ENCODE peak calls at places on chromosomes 4 and X, in nine cellular contexts. R is naive B cell, W is Calu3, H is GM12878, N is M059J, S is adipocyte, P is glutamatergic neuron, D is progenitor cell of endocrine pancreas, M is anterior cingulate cortex. J is an unnamed sample.

GRCh38 chrX:9598344-9598743 is 133.5 kb downstream of the TBL1X start:
- DNase-seq in R (no peak), W (no peak), H (no peak), N (peak), S (no peak), P (no peak), D (no peak), M (no peak), J (no peak)

GRCh38 chrX:154417157-154417556 is 5.8 kb downstream of the TAFAZZIN start:
- DNase-seq in R (no peak), W (no peak), H (no peak), N (peak), S (no peak), P (no peak), D (no peak), M (no peak), J (peak)

GRCh38 chr4:97900187-97900586 is 243.1 kb downstream of the STPG2 start:
- DNase-seq in R (no peak), W (no peak), H (no peak), N (no peak), S (no peak), P (no peak), D (no peak), M (no peak), J (no peak)

GRCh38 chr4:81058621-81059020 is 28.1 kb downstream of the BMP3 start:
- DNase-seq in R (no peak), W (no peak), H (no peak), N (no peak), S (no peak), P (no peak), D (no peak), M (no peak), J (no peak)

GRCh38 chrX:100447563-100448397 is 37.7 kb upstream of the PCDH19 start:
- DNase-seq in R (peak), W (peak), H (no peak), N (peak), S (peak), P (peak), D (peak), M (no peak), J (peak)

GRCh38 chr4:123919576-123920098 is 523.0 kb downstream of the SPRY1 start:
- DNase-seq in R (no peak), W (no peak), H (no peak), N (no peak), S (no peak), P (no peak), D (no peak), M (no peak), J (no peak)

GRCh38 chrX:110394653-110395052 is 36.0 kb downstream of the RTL9 start:
- DNase-seq in R (no peak), W (no peak), H (no peak), N (peak), S (peak), P (no peak), D (no peak), M (no peak), J (peak)

GRCh38 chrX:132041016-132041415 is 17.9 kb downstream of the STK26 start:
- DNase-seq in R (no peak), W (no peak), H (no peak), N (peak), S (peak), P (no peak), D (no peak), M (no peak), J (no peak)

GRCh38 chr4:10033191-10033881 is 12.0 kb upstream of the SLC2A9 start:
- DNase-seq in R (no peak), W (no peak), H (no peak), N (peak), S (no peak), P (no peak), D (no peak), M (no peak), J (no peak)

GRCh38 chr4:159224412-159224811 is 121.5 kb downstream of the RAPGEF2 start:
- DNase-seq in R (no peak), W (no peak), H (no peak), N (no peak), S (no peak), P (no peak), D (no peak), M (no peak), J (no peak)

GRCh38 chrX:103792916-103793540 is 16.4 kb downstream of the PLP1 start:
- DNase-seq in R (no peak), W (no peak), H (no peak), N (peak), S (peak), P (no peak), D (no peak), M (no peak), J (no peak)

GRCh38 chr4:109955146-109955545 is 42.5 kb downstream of the EGF start:
- DNase-seq in R (no peak), W (no peak), H (no peak), N (no peak), S (no peak), P (no peak), D (no peak), M (no peak), J (no peak)